ENCODE peak calls at places on chromosome 2, in eight cellular contexts. R is fibroblast of lung, E is lung, O is SJSA1, G is cardiac muscle cell, C is DND-41, U is spleen, Q is small intestine. D is an unnamed sample.

GRCh38 chr2:151238527-151239487 is 22.9 kb downstream of the RBM43 start:
- DNase-seq in R (peak; percentile 78), Q (peak; percentile 42), E (peak; percentile 39), C (peak; percentile 55), U (no peak), O (peak; percentile 64), G (peak; percentile 94), D (peak; percentile 34)

GRCh38 chr2:162075689-162076132 is 1.7 kb upstream of the DPP4 start:
- DNase-seq in U (no peak), R (peak; percentile 49), O (no peak), Q (no peak), E (peak; percentile 29), C (no peak), G (peak; percentile 46), D (no peak)

GRCh38 chr2:191478754-191479679 is 198.9 kb upstream of the NABP1 start:
- DNase-seq in E (peak; percentile 37), G (peak; percentile 87), R (peak; percentile 78), C (no peak), U (no peak), Q (peak; percentile 79), O (no peak), D (peak; percentile 8)

GRCh38 chr2:65431417-65432226 is 777 bp downstream of the SPRED2 start:
- DNase-seq in C (peak; percentile 73), Q (peak; percentile 37), E (peak; percentile 47), U (peak; percentile 89), G (peak; percentile 53), R (peak; percentile 42), O (peak; percentile 56), D (peak; percentile 52)

GRCh38 chr2:151575338-151575737 is 158.9 kb downstream of the NEB start:
- DNase-seq in Q (no peak), C (no peak), R (peak; percentile 68), E (no peak), G (peak; percentile 29), O (no peak), U (no peak), D (no peak)

GRCh38 chr2:158539176-158539895 is 82.6 kb downstream of the PKP4 start:
- DNase-seq in R (peak; percentile 85), Q (peak; percentile 88), E (no peak), U (no peak), O (peak; percentile 31), C (no peak), G (peak; percentile 84), D (peak; percentile 77)

GRCh38 chr2:134142903-134143302 is 111.0 kb upstream of the MGAT5 start:
- DNase-seq in C (no peak), Q (no peak), E (no peak), U (no peak), G (peak; percentile 29), O (no peak), R (peak; percentile 79), D (no peak)

GRCh38 chr2:74357627-74358026 is 14.4 kb upstream of the SLC4A5 start:
- DNase-seq in Q (no peak), G (no peak), O (no peak), E (no peak), R (peak; percentile 12), C (no peak), U (no peak), D (no peak)

GRCh38 chr2:219215871-219216536 is 2.8 kb downstream of the ABCB6 start:
- DNase-seq in G (no peak), U (no peak), O (no peak), Q (no peak), C (no peak), R (no peak), E (no peak), D (no peak)

GRCh38 chr2:170972508-170973224 is 43.6 kb downstream of the GORASP2 start:
- DNase-seq in E (no peak), Q (peak; percentile 38), U (no peak), G (no peak), R (peak; percentile 10), C (no peak), O (no peak), D (no peak)

GRCh38 chr2:206858972-206859739 is 80.2 kb upstream of the CPO start:
- DNase-seq in G (no peak), E (no peak), R (no peak), U (no peak), Q (no peak), C (no peak), O (no peak), D (no peak)

GRCh38 chr2:199085201-199085750 is 372.5 kb downstream of the SATB2 start:
- DNase-seq in R (peak; percentile 66), U (no peak), Q (no peak), O (no peak), E (no peak), G (no peak), C (no peak), D (no peak)

GRCh38 chr2:208280933-208281332 is 14.9 kb downstream of the PIKFYVE start:
- DNase-seq in C (no peak), E (no peak), R (peak; percentile 70), U (no peak), O (no peak), Q (no peak), G (peak; percentile 43), D (no peak)

GRCh38 chr2:110851531-110851930 is 119.2 kb downstream of the ACOXL start:
- DNase-seq in G (no peak), R (no peak), O (no peak), U (no peak), C (no peak), Q (no peak), E (no peak), D (no peak)

GRCh38 chr2:21191535-21191934 is 67.8 kb downstream of the TDRD15 start:
- DNase-seq in O (no peak), R (no peak), G (no peak), C (no peak), Q (no peak), U (no peak), E (no peak), D (no peak)

GRCh38 chr2:201618744-201619654 is 24.3 kb downstream of the TMEM237 start:
- DNase-seq in G (peak; percentile 92), U (peak; percentile 81), R (peak; percentile 56), E (peak; percentile 74), O (no peak), C (no peak), Q (peak; percentile 27), D (peak; percentile 23)

GRCh38 chr2:127586746-127587295 is 51.3 kb downstream of the MYO7B start:
- DNase-seq in G (no peak), E (no peak), O (no peak), C (peak; percentile 55), R (no peak), Q (no peak), U (peak; percentile 20), D (no peak)

GRCh38 chr2:100018794-100019193 is 123.6 kb downstream of the AFF3 start:
- DNase-seq in Q (peak; percentile 9), O (peak; percentile 21), R (peak; percentile 81), E (no peak), G (no peak), U (no peak), C (no peak), D (no peak)

GRCh38 chr2:71306762-71307161 is 24.8 kb upstream of the ZNF638 start:
- DNase-seq in C (no peak), Q (no peak), O (no peak), U (no peak), E (no peak), G (peak; percentile 44), R (peak; percentile 96), D (no peak)

GRCh38 chr2:200000444-200001163 is 45.2 kb downstream of the MAIP1 start:
- DNase-seq in Q (no peak), E (no peak), G (no peak), O (no peak), C (no peak), U (no peak), R (no peak), D (no peak)

GRCh38 chr2:88131201-88131998 is 3.5 kb upstream of the FABP1 start:
- DNase-seq in E (no peak), U (no peak), C (no peak), O (no peak), Q (peak; percentile 86), G (no peak), R (no peak), D (no peak)

GRCh38 chr2:22143840-22144239 is 1020.1 kb downstream of the TDRD15 start:
- DNase-seq in U (no peak), R (no peak), G (no peak), E (no peak), O (no peak), Q (no peak), C (no peak), D (no peak)

GRCh38 chr2:10481666-10482157 is 33.6 kb upstream of the ODC1 start:
- DNase-seq in E (no peak), O (no peak), U (peak; percentile 40), Q (no peak), G (no peak), C (no peak), R (no peak), D (no peak)

GRCh38 chr2:155209696-155210449 is 511.4 kb downstream of the KCNJ3 start:
- DNase-seq in U (no peak), G (no peak), C (no peak), R (peak; percentile 4), E (no peak), Q (no peak), O (no peak), D (no peak)
- H3K4me3 ChIP-seq in U (no peak overlapping the region), G (no peak overlapping the region), C (no peak overlapping the region), R (no peak overlapping the region), E (no peak overlapping the region), Q (no peak overlapping the region), O (no peak overlapping the region), D (no peak overlapping the region)

GRCh38 chr2:240156026-240156390 is 15.6 kb upstream of the OTOS start:
- DNase-seq in C (no peak), E (no peak), G (no peak), Q (no peak), R (no peak), O (no peak), U (peak; percentile 20), D (no peak)

GRCh38 chr2:240157147-240157470 is 16.7 kb upstream of the OTOS start:
- DNase-seq in E (no peak), U (peak; percentile 40), C (no peak), G (no peak), O (no peak), R (no peak), Q (no peak), D (no peak)

GRCh38 chr2:240154606-240155005 is 14.1 kb upstream of the OTOS start:
- DNase-seq in C (no peak), G (no peak), R (no peak), U (peak; percentile 65), O (no peak), Q (no peak), E (no peak), D (no peak)

GRCh38 chr2:240155080-240156025 is 14.9 kb upstream of the OTOS start:
- DNase-seq in E (no peak), U (peak; percentile 54), G (no peak), C (no peak), R (no peak), Q (no peak), O (no peak), D (no peak)

GRCh38 chr2:240156435-240157146 is 16.1 kb upstream of the OTOS start:
- DNase-seq in R (no peak), C (no peak), Q (no peak), G (no peak), E (no peak), O (no peak), U (peak; percentile 57), D (no peak)
- H3K4me1 ChIP-seq in R (no peaks in the 10 kb centered on the region), C (no peaks in the 10 kb centered on the region), Q (no peaks in the 10 kb centered on the region), G (no peaks in the 10 kb centered on the region), E (no peaks in the 10 kb centered on the region), O (no peaks in the 10 kb centered on the region), U (no peaks in the 10 kb centered on the region), D (no peaks in the 10 kb centered on the region)

GRCh38 chr2:95667480-95667879 is 75.7 kb downstream of the TRIM43 start:
- DNase-seq in R (no peak), E (no peak), O (no peak), G (no peak), Q (no peak), U (no peak), C (no peak), D (no peak)
- H3K4me3 ChIP-seq in R (no peak overlapping the region), E (no peak overlapping the region), O (no peak overlapping the region), G (no peak overlapping the region), Q (no peak overlapping the region), U (no peak overlapping the region), C (no peak overlapping the region), D (no peak overlapping the region)

GRCh38 chr2:217853961-217854360 is 148.8 kb downstream of the TNS1 start:
- DNase-seq in U (peak; percentile 58), C (no peak), E (no peak), O (no peak), G (no peak), R (no peak), Q (no peak), D (no peak)
- H3K4me1 ChIP-seq in U (peaks cover 78% of the 10 kb centered on the region), C (no peaks in the 10 kb centered on the region), E (peaks cover 31% of the 10 kb centered on the region), O (peaks cover 24% of the 10 kb centered on the region), G (peaks cover 66% of the 10 kb centered on the region), R (peaks cover 52% of the 10 kb centered on the region), Q (no peaks in the 10 kb centered on the region), D (peaks cover 5% of the 10 kb centered on the region)

D was measured in prostate gland.